ENCODE peak calls at places on chromosomes 7 and 10, in seven cellular contexts. Y is GM12891, J is HCT116, G is sigmoid colon, F is ovary, H is right lobe of liver, X is uterus. E is an unnamed sample.
A peak's percentile ranks its signal among the peaks of the same experiment; 100 is the strongest.

GRCh38 chr7:12423995-12424745 is 20.5 kb upstream of the VWDE start:
- DNase-seq in Y (no peak), J (no peak), G (no peak), F (no peak), H (no peak), X (no peak), E (no peak)

GRCh38 chr10:125159932-125160855 is at the start of gene CTBP2:
- DNase-seq in Y (no peak), J (peak; percentile 44), G (peak; percentile 67), F (peak; percentile 69), H (no peak), X (peak; percentile 60), E (no peak)

GRCh38 chr7:73774923-73775322 is 4.9 kb upstream of the CLDN3 start:
- DNase-seq in Y (no peak), J (no peak), G (no peak), F (no peak), H (no peak), X (no peak), E (no peak)

GRCh38 chr7:123979876-123980275 is 53.0 kb downstream of the TMEM229A start:
- DNase-seq in Y (no peak), J (no peak), G (no peak), F (no peak), H (no peak), X (no peak), E (no peak)

GRCh38 chr7:48089415-48089975 is 430 bp downstream of the UPP1 start:
- DNase-seq in Y (peak; percentile 33), J (no peak), G (peak; percentile 85), F (peak; percentile 53), H (peak; percentile 75), X (no peak), E (peak; percentile 62)

GRCh38 chr7:101163281-101164070 is 1.9 kb downstream of the VGF start:
- DNase-seq in Y (no peak), J (peak; percentile 73), G (no peak), F (no peak), H (no peak), X (no peak), E (no peak)

GRCh38 chr10:77084431-77085144 is 553.0 kb downstream of the KCNMA1 start:
- DNase-seq in Y (no peak), J (no peak), G (peak; percentile 89), F (peak; percentile 56), H (no peak), X (peak; percentile 71), E (no peak)

GRCh38 chr10:133405844-133406527 is 12.0 kb downstream of the MTG1 start:
- DNase-seq in Y (no peak), J (no peak), G (no peak), F (no peak), H (no peak), X (no peak), E (no peak)

GRCh38 chr10:31961675-31962074 is 33.0 kb upstream of the ARHGAP12 start:
- DNase-seq in Y (no peak), J (no peak), G (no peak), F (no peak), H (no peak), X (no peak), E (no peak)

GRCh38 chr10:110568055-110568735 is 700 bp downstream of the SMC3 start:
- DNase-seq in Y (peak; percentile 16), J (no peak), G (peak; percentile 74), F (no peak), H (no peak), X (no peak), E (peak; percentile 32)

GRCh38 chr10:123890246-123890645 is 1.4 kb downstream of the CPXM2 start:
- DNase-seq in Y (no peak), J (no peak), G (peak; percentile 85), F (no peak), H (no peak), X (no peak), E (no peak)
- TF ChIP-seq POLR2A in Y (no peak), J (no peak), G (no peak), F (no peak), H (no peak), X (no peak), E (no peak)

GRCh38 chr10:89301721-89302445 is at the start of gene IFIT2:
- DNase-seq in Y (no peak), J (no peak), G (no peak), F (peak; percentile 33), H (peak; percentile 54), X (peak; percentile 41), E (no peak)
- TF ChIP-seq POLR2A in Y (no peak), J (no peak), G (no peak), F (peak; percentile 42), H (peak; percentile 86), X (peak; percentile 56), E (no peak)

GRCh38 chr7:155000795-155001194 is 2.1 kb downstream of the PAXIP1 start:
- DNase-seq in Y (no peak), J (no peak), G (no peak), F (no peak), H (no peak), X (no peak), E (no peak)
- TF ChIP-seq POLR2A in Y (no peak), J (no peak), G (no peak), F (no peak), H (no peak), X (no peak), E (no peak)

GRCh38 chr10:44974628-44975431 is 3.8 kb downstream of the DEPP1 start:
- DNase-seq in Y (peak; percentile 81), J (peak; percentile 13), G (peak; percentile 89), F (peak; percentile 73), H (no peak), X (peak; percentile 81), E (no peak)
- TF ChIP-seq POLR2A in Y (no peak), J (no peak), G (no peak), F (peak; percentile 32), H (no peak), X (no peak), E (no peak)

GRCh38 chr7:818031-818699 is 14.1 kb upstream of the SUN1 start:
- DNase-seq in Y (no peak), J (peak; percentile 36), G (peak; percentile 9), F (no peak), H (no peak), X (no peak), E (no peak)

GRCh38 chr7:816751-817671 is 15.3 kb upstream of the SUN1 start:
- DNase-seq in Y (no peak), J (no peak), G (peak; percentile 69), F (no peak), H (no peak), X (no peak), E (no peak)

GRCh38 chr7:820341-820740 is 11.9 kb upstream of the SUN1 start:
- DNase-seq in Y (no peak), J (no peak), G (no peak), F (no peak), H (no peak), X (no peak), E (no peak)

GRCh38 chr7:815284-816216 is 16.7 kb upstream of the SUN1 start:
- DNase-seq in Y (peak; percentile 36), J (no peak), G (peak; percentile 74), F (peak; percentile 46), H (no peak), X (peak; percentile 53), E (peak; percentile 90)

GRCh38 chr7:816300-816750 is 16.0 kb upstream of the SUN1 start:
- DNase-seq in Y (peak; percentile 99), J (peak; percentile 93), G (peak; percentile 99), F (peak; percentile 98), H (peak; percentile 99), X (peak; percentile 98), E (peak; percentile 97)
- TF ChIP-seq POLR2A in Y (no peak), J (no peak), G (peak; percentile 20), F (peak; percentile 67), H (peak; percentile 77), X (peak; percentile 94), E (no peak)

GRCh38 chr10:72310636-72311035 is 36.9 kb downstream of the DDIT4 start:
- DNase-seq in Y (no peak), J (no peak), G (no peak), F (no peak), H (peak; percentile 76), X (no peak), E (no peak)

GRCh38 chr10:72310241-72310633 is 36.5 kb downstream of the DDIT4 start:
- DNase-seq in Y (no peak), J (no peak), G (no peak), F (no peak), H (no peak), X (no peak), E (no peak)

GRCh38 chr10:72309290-72310240 is 35.8 kb downstream of the DDIT4 start:
- DNase-seq in Y (no peak), J (no peak), G (peak; percentile 77), F (no peak), H (no peak), X (no peak), E (peak; percentile 92)

GRCh38 chr10:72306215-72306760 is 32.6 kb downstream of the DDIT4 start:
- DNase-seq in Y (no peak), J (no peak), G (no peak), F (no peak), H (no peak), X (no peak), E (no peak)

GRCh38 chr10:72308320-72308987 is 34.7 kb downstream of the DDIT4 start:
- DNase-seq in Y (no peak), J (peak; percentile 82), G (peak; percentile 82), F (peak; percentile 93), H (peak; percentile 82), X (peak; percentile 66), E (no peak)
- TF ChIP-seq POLR2A in Y (no peak), J (no peak), G (no peak), F (no peak), H (no peak), X (no peak), E (no peak)